ENCODE peak calls at places on chromosomes 13 and 19, in six cellular contexts. R is HepG2, Q is uterus, L is breast epithelium, F is WTC11, N is activated B cell treated with CpG ODN at 0.5 μM for 24 hours. X is an unnamed sample.

GRCh38 chr19:6220385-6221191 is 59.2 kb downstream of the MLLT1 start:
- DNase-seq in L (no peak), F (no peak), R (no peak), Q (peak; percentile 78), N (no peak), X (no peak)

GRCh38 chr19:37899453-37899852 is 6.9 kb downstream of the WDR87 start:
- DNase-seq in Q (no peak), L (no peak), N (no peak), F (no peak), R (no peak), X (no peak)

GRCh38 chr19:56110515-56111448 is 10.3 kb downstream of the ZNF787 start:
- DNase-seq in L (no peak), F (no peak), Q (no peak), R (peak; percentile 78), N (no peak), X (peak; percentile 36)

GRCh38 chr19:33879818-33880575 is 83.3 kb downstream of the KCTD15 start:
- DNase-seq in L (peak; percentile 51), N (no peak), R (no peak), Q (no peak), F (peak; percentile 24), X (no peak)

GRCh38 chr13:36086117-36086516 is 45.1 kb downstream of the DCLK1 start:
- DNase-seq in L (no peak), F (peak; percentile 42), Q (no peak), N (no peak), R (no peak), X (no peak)

GRCh38 chr19:45595814-45596213 is 6.2 kb downstream of the GPR4 start:
- DNase-seq in N (no peak), L (no peak), F (no peak), R (no peak), Q (no peak), X (no peak)

GRCh38 chr13:46211116-46211515 is 612 bp upstream of the LRRC63 start:
- DNase-seq in L (no peak), R (no peak), N (no peak), F (no peak), Q (no peak), X (no peak)

GRCh38 chr13:25112856-25113255 is 16.9 kb downstream of the PABPC3 start:
- DNase-seq in N (no peak), L (no peak), F (no peak), Q (no peak), R (no peak), X (no peak)

GRCh38 chr19:5031231-5032100 is 62.6 kb downstream of the KDM4B start:
- DNase-seq in F (peak; percentile 96), N (peak; percentile 85), L (peak; percentile 89), R (peak; percentile 73), Q (peak; percentile 89), X (peak; percentile 97)

GRCh38 chr13:79910869-79911540 is 429.9 kb downstream of the SPRY2 start:
- DNase-seq in L (no peak), F (no peak), R (no peak), Q (no peak), N (no peak), X (no peak)

GRCh38 chr19:53463263-53463662 is 4.3 kb upstream of the ZNF813 start:
- DNase-seq in L (peak; percentile 55), Q (peak; percentile 67), F (peak; percentile 95), N (no peak), R (no peak), X (peak; percentile 26)

GRCh38 chr19:57212109-57212508 is 18.7 kb upstream of the AURKC start:
- DNase-seq in F (no peak), N (no peak), L (no peak), Q (no peak), R (no peak), X (no peak)
- TF ChIP-seq CTCF in F (no peak), N (no peak), L (no peak), Q (no peak), R (no peak), X (no peak)

GRCh38 chr19:8491574-8491973 is 10.9 kb downstream of the PRAM1 start:
- DNase-seq in L (no peak), Q (no peak), N (no peak), R (no peak), F (no peak), X (no peak)
- TF ChIP-seq CTCF in L (no peak), Q (no peak), N (no peak), R (no peak), F (no peak), X (no peak)

GRCh38 chr13:87089391-87089790 is 581.8 kb upstream of the SLITRK5 start:
- DNase-seq in F (no peak), R (no peak), Q (no peak), L (no peak), N (no peak), X (no peak)
- TF ChIP-seq CTCF in F (no peak), R (no peak), Q (no peak), L (no peak), N (no peak), X (no peak)

DNA sequence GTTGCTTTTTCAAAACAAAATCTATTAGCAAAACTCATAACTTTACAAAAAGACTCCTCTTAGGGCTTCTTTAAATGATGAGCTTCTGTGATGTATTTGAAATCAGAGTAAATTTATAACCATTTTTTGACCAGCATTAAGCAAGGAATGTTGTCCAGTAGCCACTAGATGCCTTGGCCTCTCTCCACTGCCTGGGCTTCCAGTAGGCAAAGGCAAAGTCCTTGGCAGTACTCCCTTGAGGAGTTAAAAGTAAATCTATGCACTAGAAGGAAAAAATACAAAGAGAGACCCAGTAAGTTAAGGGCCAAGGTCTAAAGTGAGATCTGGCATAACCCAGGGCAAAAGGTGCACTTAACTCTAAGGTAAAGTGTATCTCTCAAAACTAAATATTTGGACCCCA is 9.5 kb downstream of the SERPINE3 start:
- DNase-seq in Q (no peak), F (no peak), R (no peak), L (no peak), N (no peak), X (no peak)
- TF ChIP-seq CTCF in Q (no peak), F (no peak), R (no peak), L (no peak), N (no peak), X (no peak)

GRCh38 chr13:97938701-97939475 is 14.6 kb upstream of the IPO5 start:
- DNase-seq in L (no peak), F (no peak), Q (no peak), R (no peak), N (no peak), X (no peak)
- TF ChIP-seq CTCF in L (no peak), F (no peak), Q (no peak), R (no peak), N (no peak), X (no peak)

GRCh38 chr19:16190198-16190597 is 5.0 kb downstream of the FAM32A start:
- DNase-seq in Q (no peak), N (no peak), L (no peak), R (no peak), F (no peak), X (no peak)

GRCh38 chr19:16188521-16188920 is 3.3 kb downstream of the FAM32A start:
- DNase-seq in F (no peak), L (no peak), R (no peak), Q (no peak), N (no peak), X (no peak)

GRCh38 chr19:16184665-16185122 is 516 bp upstream of the FAM32A start:
- DNase-seq in R (no peak), L (no peak), N (no peak), F (no peak), Q (no peak), X (no peak)

GRCh38 chr19:16185123-16185924 is at the start of gene FAM32A:
- DNase-seq in Q (peak; percentile 100), R (peak; percentile 98), F (peak; percentile 97), N (peak; percentile 94), L (peak; percentile 100), X (peak; percentile 94)

GRCh38 chr19:16185925-16186234 is 670 bp downstream of the FAM32A start:
- DNase-seq in N (no peak), L (no peak), R (peak; percentile 39), Q (no peak), F (no peak), X (no peak)
- TF ChIP-seq CTCF in N (no peak), L (no peak), R (no peak), Q (no peak), F (no peak), X (no peak)

GRCh38 chr19:3494051-3494450 is 6.4 kb downstream of the DOHH start:
- DNase-seq in N (no peak), R (no peak), L (no peak), F (peak; percentile 88), Q (no peak), X (peak; percentile 30)

GRCh38 chr19:3493651-3494050 is 6.8 kb downstream of the DOHH start:
- DNase-seq in Q (no peak), N (no peak), R (no peak), F (no peak), L (no peak), X (no peak)

GRCh38 chr19:3496392-3497273 is 3.8 kb downstream of the DOHH start:
- DNase-seq in L (no peak), F (no peak), N (no peak), R (no peak), Q (no peak), X (no peak)

GRCh38 chr19:3492919-3493318 is 7.6 kb downstream of the DOHH start:
- DNase-seq in N (no peak), L (no peak), R (no peak), F (no peak), Q (no peak), X (no peak)

DNA sequence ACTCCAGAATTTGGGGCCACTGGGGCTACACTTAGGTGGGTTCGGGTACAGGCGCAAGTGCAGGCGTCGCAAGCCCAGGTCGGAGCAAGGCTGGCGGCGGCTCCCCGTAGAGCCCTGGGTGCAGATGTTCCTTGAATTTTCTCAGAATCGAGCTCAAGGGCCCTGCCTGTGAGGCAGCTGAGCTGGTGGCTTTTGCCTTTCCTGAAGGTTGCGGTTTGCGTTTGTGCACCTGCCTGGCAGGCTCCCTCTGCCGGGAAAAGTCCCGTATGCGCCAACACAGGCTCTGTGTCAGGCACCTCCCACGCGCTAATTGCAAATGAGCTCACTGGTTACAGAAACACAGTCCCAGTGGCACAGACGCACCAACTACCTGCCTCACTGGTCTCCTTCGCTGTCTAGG is 5.9 kb downstream of the DOHH start:
- DNase-seq in R (no peak), Q (no peak), F (no peak), N (no peak), L (no peak), X (no peak)
- TF ChIP-seq CTCF in R (no peak), Q (no peak), F (no peak), N (no peak), L (no peak), X (no peak)

GRCh38 chr13:78802912-78803311 is 144.0 kb upstream of the OBI1 start:
- DNase-seq in L (no peak), R (no peak), F (no peak), N (no peak), Q (no peak), X (no peak)

GRCh38 chr13:78806457-78806856 is 147.5 kb upstream of the OBI1 start:
- DNase-seq in N (no peak), L (no peak), R (peak; percentile 18), F (no peak), Q (no peak), X (peak; percentile 12)
- TF ChIP-seq CTCF in N (no peak), L (no peak), R (peak; percentile 31), F (no peak), Q (no peak), X (peak; percentile 78)

GRCh38 chr13:51849145-51850101 is 4.4 kb upstream of the TMEM272 start:
- DNase-seq in L (no peak), F (peak; percentile 84), R (peak; percentile 22), N (no peak), Q (no peak), X (peak; percentile 65)
- TF ChIP-seq CTCF in L (no peak), F (peak; percentile 66), R (peak; percentile 79), N (no peak), Q (no peak), X (peak; percentile 73)

GRCh38 chr19:14516048-14516534 is 2.1 kb downstream of the DNAJB1 start:
- DNase-seq in L (no peak), R (no peak), Q (no peak), N (no peak), F (no peak), X (no peak)
- TF ChIP-seq CTCF in L (no peak), R (peak; percentile 34), Q (no peak), N (no peak), F (no peak), X (no peak)

X was measured in endothelial cell.